ENCODE peak calls at places on chromosomes 2 and 18, in eight cellular contexts. D is epithelial cell of esophagus; O is stimulated activated CD4-positive, alpha-beta T cell treated with anti-CD3 and anti-CD28 coated beads, Interleukin-2, amount 100 ng/mL, for 48 hours; K is NCI-H69; J is NCI-H510A treated with DMSO at 0.1 percent for 48 hours; I is IMR-90; E is left lung; G is fibroblast of the aortic adventitia. L is an unnamed sample.

GRCh38 chr2:12313445-12314118 is 403.2 kb upstream of the TRIB2 start:
- DNase-seq in E (no peak), J (no peak), K (no peak), G (no peak), D (no peak), I (no peak), O (no peak), L (no peak)

GRCh38 chr18:22417496-22418188 is at the start of gene CTAGE1:
- DNase-seq in G (no peak), K (no peak), J (no peak), D (no peak), O (no peak), I (peak), E (no peak), L (no peak)

GRCh38 chr2:28134857-28135256 is 244.3 kb downstream of the BABAM2 start:
- DNase-seq in D (no peak), K (no peak), J (no peak), E (no peak), G (no peak), O (no peak), I (no peak), L (no peak)

GRCh38 chr2:158359846-158360245 is 96.7 kb downstream of the CCDC148 start:
- DNase-seq in D (peak), J (no peak), O (no peak), G (no peak), K (peak), I (peak), E (no peak), L (no peak)

GRCh38 chr18:37385846-37386435 is 179.7 kb downstream of the CELF4 start:
- DNase-seq in K (peak), E (no peak), I (peak), D (peak), O (no peak), G (peak), J (peak), L (peak)

GRCh38 chr2:189391201-189391600 is 50.1 kb upstream of the WDR75 start:
- DNase-seq in G (no peak), J (no peak), I (peak), D (peak), O (no peak), E (no peak), K (no peak), L (no peak)

GRCh38 chr2:70140978-70141753 is 49.7 kb downstream of the C2orf42 start:
- DNase-seq in K (peak), J (peak), I (peak), O (peak), D (peak), G (peak), E (no peak), L (peak)

GRCh38 chr18:47730795-47731194 is 199.7 kb downstream of the SMAD2 start:
- DNase-seq in G (no peak), E (no peak), I (peak), K (peak), J (no peak), D (no peak), O (no peak), L (no peak)

GRCh38 chr18:4394700-4395099 is 60.4 kb downstream of the DLGAP1 start:
- DNase-seq in D (no peak), G (no peak), K (no peak), J (no peak), O (no peak), I (no peak), E (no peak), L (no peak)

GRCh38 chr2:109558076-109558882 is 55.5 kb downstream of the SEPTIN10 start:
- DNase-seq in E (no peak), G (peak), J (peak), D (peak), I (peak), O (no peak), K (no peak), L (peak)

GRCh38 chr2:29314816-29315571 is 199.8 kb downstream of the CLIP4 start:
- DNase-seq in G (no peak), K (peak), O (peak), J (no peak), E (no peak), I (no peak), D (peak), L (peak)

GRCh38 chr2:215028231-215028630 is 110.2 kb downstream of the ABCA12 start:
- DNase-seq in J (no peak), K (no peak), D (no peak), E (no peak), G (peak), I (peak), O (no peak), L (no peak)

GRCh38 chr18:69947361-69948106 is at the start of gene CD226:
- DNase-seq in G (no peak), E (no peak), D (no peak), O (no peak), J (no peak), K (no peak), I (no peak), L (no peak)

GRCh38 chr2:200324362-200324761 is 17.9 kb downstream of the SPATS2L start:
- DNase-seq in G (no peak), O (no peak), D (no peak), E (no peak), K (no peak), I (no peak), J (no peak), L (no peak)

GRCh38 chr18:79857082-79857661 is 59.4 kb downstream of the KCNG2 start:
- DNase-seq in K (peak), G (peak), J (no peak), D (peak), O (no peak), I (peak), E (no peak), L (no peak)

GRCh38 chr18:1422634-1423033 is 518.0 kb downstream of the ADCYAP1 start:
- DNase-seq in K (no peak), E (no peak), J (no peak), O (no peak), D (no peak), I (no peak), G (no peak), L (no peak)

GRCh38 chr2:71583876-71584275 is 130.5 kb downstream of the DYSF start:
- DNase-seq in K (no peak), J (no peak), I (no peak), G (no peak), E (no peak), O (no peak), D (no peak), L (no peak)

L was measured in RWPE1.